ENCODE peak calls at places on chromosomes 11 and 22, in eight cellular contexts. F is lower leg skin, R is H1, V is GM12878, P is right lobe of liver, E is IMR-90, B is spleen, O is GM12891. X is an unnamed sample.

GRCh38 chr22:44693756-44694155 is 8.2 kb upstream of the PRR5 start:
- DNase-seq in F (no peak), R (no peak), V (no peak), P (no peak), E (no peak), B (no peak), O (no peak), X (no peak)

GRCh38 chr11:125922156-125922555 is 17.8 kb downstream of the DDX25 start:
- DNase-seq in F (no peak), R (no peak), V (no peak), P (no peak), E (no peak), B (no peak), O (no peak), X (no peak)

GRCh38 chr11:2102132-2102882 is 36.9 kb downstream of the IGF2 start:
- DNase-seq in F (peak), R (no peak), V (no peak), P (peak), E (no peak), B (peak), O (no peak), X (no peak)

GRCh38 chr22:16954060-16954403 is 54.0 kb downstream of the GAB4 start:
- DNase-seq in F (peak), R (no peak), V (no peak), P (no peak), E (no peak), B (no peak), O (no peak), X (no peak)

GRCh38 chr11:83818349-83818748 is 532.2 kb upstream of the CCDC90B start:
- DNase-seq in F (no peak), R (no peak), V (no peak), P (no peak), E (peak), B (no peak), O (no peak), X (no peak)

GRCh38 chr11:75325713-75326438 is 25.6 kb downstream of the ARRB1 start:
- DNase-seq in F (no peak), R (no peak), V (no peak), P (peak), E (peak), B (no peak), O (no peak), X (no peak)

GRCh38 chr22:33919591-33920501 is at the start of gene LARGE1:
- DNase-seq in F (peak), R (no peak), V (no peak), P (peak), E (peak), B (peak), O (peak), X (peak)

GRCh38 chr11:122746050-122746478 is 90.5 kb downstream of the UBASH3B start:
- DNase-seq in F (no peak), R (no peak), V (peak), P (no peak), E (no peak), B (no peak), O (peak), X (peak)

GRCh38 chr11:11230802-11231562 is 122.1 kb downstream of the CSNK2A3 start:
- DNase-seq in F (peak), R (no peak), V (peak), P (no peak), E (no peak), B (no peak), O (peak), X (no peak)

GRCh38 chr11:14499178-14499559 is 442 bp downstream of the COPB1 start:
- DNase-seq in F (peak), R (no peak), V (no peak), P (peak), E (peak), B (peak), O (no peak), X (peak)

GRCh38 chr11:103091024-103091423 is 936 bp downstream of the DCUN1D5 start:
- DNase-seq in F (no peak), R (no peak), V (no peak), P (no peak), E (peak), B (no peak), O (no peak), X (no peak)

GRCh38 chr11:108009497-108010360 is 1.0 kb downstream of the CUL5 start:
- DNase-seq in F (no peak), R (no peak), V (no peak), P (no peak), E (no peak), B (no peak), O (no peak), X (no peak)

GRCh38 chr11:60914620-60915249 is 777 bp downstream of the TMEM109 start:
- DNase-seq in F (no peak), R (no peak), V (no peak), P (no peak), E (peak), B (no peak), O (no peak), X (peak)

GRCh38 chr22:42725606-42726355 is 5.1 kb upstream of the A4GALT start:
- DNase-seq in F (no peak), R (no peak), V (no peak), P (no peak), E (no peak), B (no peak), O (no peak), X (no peak)

GRCh38 chr22:33242078-33242477 is 183.9 kb upstream of the SYN3 start:
- DNase-seq in F (no peak), R (no peak), V (no peak), P (no peak), E (no peak), B (no peak), O (no peak), X (no peak)

DNA sequence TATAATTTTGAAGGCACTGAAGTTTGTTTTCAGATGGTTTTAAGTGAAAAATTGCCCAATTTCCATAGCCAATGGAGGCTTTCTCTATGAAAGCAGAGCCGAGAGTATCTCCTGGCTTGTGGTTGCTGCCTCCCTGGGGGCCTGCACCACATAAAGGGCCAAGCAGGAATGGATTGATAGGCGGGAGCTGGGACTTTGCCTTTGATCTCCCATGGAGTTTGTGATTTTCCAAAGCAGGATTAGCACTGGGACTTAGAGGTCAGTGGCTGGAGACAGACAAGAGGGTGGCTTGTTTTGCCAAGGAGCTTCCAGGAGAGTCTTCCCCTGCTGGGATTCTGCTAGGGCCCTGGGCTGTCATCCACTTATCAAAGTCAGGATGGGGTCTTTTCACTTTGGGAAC is 40.7 kb upstream of the OLFML1 start:
- DNase-seq in F (no peak), R (no peak), V (no peak), P (no peak), E (no peak), B (no peak), O (no peak), X (no peak)
- TF ChIP-seq POLR2A in F (no peak), R (no peak), V (no peak), P (no peak), E (no peak), B (no peak), O (no peak), X (no peak)

GRCh38 chr11:33944345-33944692 is 52.4 kb upstream of the LMO2 start:
- DNase-seq in F (no peak), R (no peak), V (no peak), P (no peak), E (no peak), B (no peak), O (no peak), X (no peak)

GRCh38 chr11:33944693-33945424 is 53.0 kb upstream of the LMO2 start:
- DNase-seq in F (no peak), R (no peak), V (no peak), P (no peak), E (no peak), B (no peak), O (no peak), X (no peak)

GRCh38 chr11:33942954-33943353 is 51.1 kb upstream of the LMO2 start:
- DNase-seq in F (no peak), R (no peak), V (peak), P (no peak), E (peak), B (no peak), O (no peak), X (no peak)

GRCh38 chr11:33945481-33946268 is 53.8 kb upstream of the LMO2 start:
- DNase-seq in F (no peak), R (no peak), V (no peak), P (no peak), E (no peak), B (no peak), O (no peak), X (no peak)

GRCh38 chr11:33941637-33942160 is 49.8 kb upstream of the LMO2 start:
- DNase-seq in F (no peak), R (no peak), V (peak), P (no peak), E (no peak), B (no peak), O (no peak), X (no peak)
- TF ChIP-seq POLR2A in F (no peak), R (no peak), V (no peak), P (no peak), E (no peak), B (no peak), O (no peak), X (no peak)

GRCh38 chr11:119722281-119722794 is 6.7 kb downstream of the NECTIN1 start:
- DNase-seq in F (peak), R (no peak), V (peak), P (no peak), E (no peak), B (no peak), O (no peak), X (no peak)
- TF ChIP-seq POLR2A in F (no peak), R (no peak), V (no peak), P (no peak), E (no peak), B (no peak), O (no peak), X (no peak)

GRCh38 chr11:111406091-111406490 is 27.0 kb upstream of the POU2AF1 start:
- DNase-seq in F (peak), R (no peak), V (no peak), P (no peak), E (no peak), B (no peak), O (no peak), X (no peak)

GRCh38 chr11:111405551-111405950 is 26.5 kb upstream of the POU2AF1 start:
- DNase-seq in F (no peak), R (no peak), V (no peak), P (no peak), E (no peak), B (no peak), O (no peak), X (no peak)

GRCh38 chr11:111406589-111406988 is 27.5 kb upstream of the POU2AF1 start:
- DNase-seq in F (peak), R (no peak), V (no peak), P (no peak), E (no peak), B (no peak), O (no peak), X (no peak)

GRCh38 chr11:111408789-111409727 is 30.0 kb upstream of the POU2AF1 start:
- DNase-seq in F (peak), R (no peak), V (peak), P (no peak), E (peak), B (no peak), O (no peak), X (no peak)

GRCh38 chr11:111407652-111408051 is 28.6 kb upstream of the POU2AF1 start:
- DNase-seq in F (no peak), R (no peak), V (no peak), P (no peak), E (no peak), B (no peak), O (no peak), X (no peak)
- TF ChIP-seq POLR2A in F (no peak), R (no peak), V (no peak), P (no peak), E (no peak), B (no peak), O (no peak), X (no peak)

GRCh38 chr22:37564111-37564711 is 3.9 kb downstream of the CDC42EP1 start:
- DNase-seq in F (no peak), R (no peak), V (no peak), P (no peak), E (peak), B (no peak), O (no peak), X (no peak)

GRCh38 chr22:37565830-37566229 is 5.5 kb downstream of the CDC42EP1 start:
- DNase-seq in F (no peak), R (no peak), V (no peak), P (no peak), E (no peak), B (no peak), O (no peak), X (no peak)

GRCh38 chr22:37562049-37562784 is 1.9 kb downstream of the CDC42EP1 start:
- DNase-seq in F (no peak), R (no peak), V (no peak), P (no peak), E (no peak), B (no peak), O (no peak), X (no peak)

GRCh38 chr22:37561209-37562048 is 1.1 kb downstream of the CDC42EP1 start:
- DNase-seq in F (peak), R (peak), V (no peak), P (peak), E (peak), B (peak), O (peak), X (peak)

GRCh38 chr22:37563153-37564081 is 3.1 kb downstream of the CDC42EP1 start:
- DNase-seq in F (peak), R (no peak), V (no peak), P (peak), E (peak), B (no peak), O (no peak), X (peak)
- TF ChIP-seq POLR2A in F (no peak), R (no peak), V (no peak), P (peak), E (no peak), B (no peak), O (no peak), X (no peak)

DNA sequence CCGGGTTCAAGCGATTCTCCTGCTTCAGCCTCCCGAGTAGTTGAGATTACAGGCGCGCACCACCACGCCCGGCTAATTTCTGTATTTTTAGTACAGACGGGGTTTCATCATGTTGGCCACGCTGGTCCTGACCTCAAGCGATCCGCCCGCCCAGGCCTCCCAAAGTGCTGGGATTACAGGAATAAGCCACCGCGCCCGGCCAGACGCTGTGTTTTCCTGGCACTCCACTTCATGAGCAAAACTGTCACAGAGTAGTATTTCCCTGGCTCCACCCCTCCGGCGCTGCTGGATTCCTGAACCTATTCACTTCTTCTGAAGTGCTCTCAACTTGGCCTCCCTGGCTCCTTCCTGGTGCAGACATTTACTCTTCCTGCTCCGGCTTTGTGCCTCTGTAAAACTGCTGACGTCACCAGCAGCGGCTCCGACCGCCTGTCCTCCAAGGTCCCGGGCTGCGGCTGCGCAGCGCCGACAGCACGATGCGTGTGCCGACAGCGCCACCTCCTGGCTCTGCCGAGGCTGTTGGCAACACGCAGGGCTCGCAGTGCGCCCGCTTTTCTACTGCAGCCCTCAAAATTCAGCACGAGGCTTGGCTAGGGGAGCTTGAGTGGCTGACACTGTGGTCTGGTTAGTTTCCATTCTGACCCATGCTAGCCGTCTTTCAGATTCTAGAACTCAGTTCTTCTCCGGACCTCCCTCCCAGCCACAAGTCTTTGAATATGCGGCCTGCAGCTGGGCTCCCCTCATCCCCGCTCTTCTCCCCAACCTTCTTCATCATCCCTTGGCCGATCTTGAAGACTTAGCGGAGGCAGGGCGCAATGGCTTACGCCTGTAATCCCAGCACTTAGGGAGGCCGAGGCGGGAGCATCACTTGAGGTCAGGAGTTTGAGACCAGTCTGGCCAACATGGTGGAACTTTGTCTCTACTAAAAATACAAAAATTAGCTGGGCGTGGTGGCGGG is 36.6 kb downstream of the APOL3 start:
- DNase-seq in F (peak), R (peak), V (peak), P (peak), E (peak), B (peak), O (peak), X (peak)
- TF ChIP-seq POLR2A in F (no peak), R (no peak), V (peak), P (peak), E (peak), B (no peak), O (no peak), X (peak)